ENCODE peak calls at places on chromosomes 7 and 10, in six cellular contexts. M, U, T, C, G and A are unnamed samples.

GRCh38 chr10:86105640-86106039 is 261.0 kb downstream of the GRID1 start:
- DNase-seq in U (no peak), T (no peak), G (no peak), M (no peak), C (no peak), A (no peak)

GRCh38 chr7:102845351-102845750 is 67.4 kb upstream of the LRRC17 start:
- DNase-seq in U (no peak), G (no peak), T (no peak), M (no peak), C (no peak), A (no peak)

GRCh38 chr7:50416509-50417299 is 33.4 kb downstream of the FIGNL1 start:
- DNase-seq in G (no peak), M (no peak), U (no peak), C (no peak), T (no peak), A (peak; percentile 64)

GRCh38 chr10:60208676-60209269 is 180.9 kb downstream of the ANK3 start:
- DNase-seq in U (no peak), C (no peak), M (peak; percentile 23), T (no peak), G (peak; percentile 49), A (no peak)

GRCh38 chr7:77425151-77426051 is 9.3 kb upstream of the GSAP start:
- DNase-seq in M (peak; percentile 59), G (peak; percentile 91), T (no peak), C (no peak), U (no peak), A (no peak)

GRCh38 chr10:92891885-92892705 is 43.8 kb downstream of the EXOC6 start:
- DNase-seq in M (peak; percentile 96), C (peak; percentile 59), G (peak; percentile 91), U (peak; percentile 27), T (peak; percentile 68), A (no peak)

GRCh38 chr7:127937066-127937680 is 94.1 kb downstream of the LRRC4 start:
- DNase-seq in C (no peak), G (no peak), M (no peak), U (no peak), T (no peak), A (no peak)

GRCh38 chr7:123773499-123773898 is 24.7 kb upstream of the WASL start:
- DNase-seq in G (no peak), C (no peak), U (no peak), T (no peak), M (no peak), A (no peak)

GRCh38 chr10:9254353-9254752 is 1199.9 kb downstream of the GATA3 start:
- DNase-seq in G (peak; percentile 64), U (no peak), T (no peak), M (no peak), C (no peak), A (no peak)

GRCh38 chr10:58641708-58642107 is 129.0 kb downstream of the BICC1 start:
- DNase-seq in M (no peak), C (no peak), U (no peak), G (peak; percentile 88), T (no peak), A (no peak)

GRCh38 chr7:140196361-140197217 is 19.8 kb upstream of the KDM7A start:
- DNase-seq in T (peak; percentile 85), U (no peak), M (no peak), C (no peak), G (peak; percentile 34), A (no peak)

GRCh38 chr10:116490028-116490662 is 55.6 kb upstream of the PNLIP start:
- DNase-seq in C (no peak), M (peak; percentile 28), T (no peak), G (peak; percentile 16), U (no peak), A (no peak)

GRCh38 chr7:24730018-24730369 is 27.3 kb downstream of the GSDME start:
- DNase-seq in G (no peak), T (no peak), C (no peak), M (no peak), U (no peak), A (no peak)

GRCh38 chr10:24209421-24209770 is 458 bp downstream of the KIAA1217 start:
- DNase-seq in C (no peak), U (no peak), G (peak; percentile 44), T (no peak), M (no peak), A (no peak)

GRCh38 chr7:93382362-93382761 is 150.2 kb downstream of the VPS50 start:
- DNase-seq in M (no peak), G (no peak), U (no peak), T (no peak), C (no peak), A (no peak)

GRCh38 chr10:42970451-42971250 is 106.2 kb upstream of the RET start:
- DNase-seq in C (peak; percentile 3), U (no peak), T (peak; percentile 50), G (no peak), M (no peak), A (peak; percentile 40)

GRCh38 chr7:5455175-5455574 is 31.5 kb upstream of the TNRC18 start:
- DNase-seq in U (no peak), M (no peak), T (no peak), G (no peak), C (no peak), A (no peak)

GRCh38 chr10:48698971-48699627 is 14.4 kb downstream of the WDFY4 start:
- DNase-seq in U (no peak), C (no peak), G (no peak), T (no peak), M (no peak), A (no peak)

GRCh38 chr7:18815261-18815840 is 302.1 kb downstream of the TWIST1 start:
- DNase-seq in C (no peak), M (no peak), T (no peak), G (no peak), U (no peak), A (no peak)

GRCh38 chr7:91240546-91240945 is 23.7 kb upstream of the FZD1 start:
- DNase-seq in M (no peak), C (peak; percentile 37), G (peak; percentile 51), T (no peak), U (no peak), A (no peak)

GRCh38 chr10:132293416-132294195 is 14.1 kb downstream of the STK32C start:
- DNase-seq in C (no peak), T (peak; percentile 76), U (peak; percentile 7), M (no peak), G (no peak), A (no peak)

GRCh38 chr10:87658383-87658795 is 1.3 kb upstream of the PAPSS2 start:
- DNase-seq in C (no peak), G (peak; percentile 37), T (no peak), M (no peak), U (no peak), A (no peak)

GRCh38 chr7:22008683-22009082 is 63.0 kb upstream of the CDCA7L start:
- DNase-seq in U (no peak), T (no peak), C (no peak), G (no peak), M (no peak), A (no peak)

GRCh38 chr10:110762849-110763211 is 108.9 kb upstream of the PDCD4 start:
- DNase-seq in T (no peak), U (no peak), M (no peak), C (no peak), G (no peak), A (no peak)

GRCh38 chr7:99459087-99459486 is 6.9 kb downstream of the ATP5MF start:
- DNase-seq in U (no peak), T (no peak), G (no peak), M (no peak), C (no peak), A (no peak)

GRCh38 chr7:101924171-101924570 is 106.7 kb downstream of the CUX1 start:
- DNase-seq in T (peak; percentile 83), M (peak; percentile 66), G (peak; percentile 86), U (peak; percentile 86), C (no peak), A (no peak)

DNA sequence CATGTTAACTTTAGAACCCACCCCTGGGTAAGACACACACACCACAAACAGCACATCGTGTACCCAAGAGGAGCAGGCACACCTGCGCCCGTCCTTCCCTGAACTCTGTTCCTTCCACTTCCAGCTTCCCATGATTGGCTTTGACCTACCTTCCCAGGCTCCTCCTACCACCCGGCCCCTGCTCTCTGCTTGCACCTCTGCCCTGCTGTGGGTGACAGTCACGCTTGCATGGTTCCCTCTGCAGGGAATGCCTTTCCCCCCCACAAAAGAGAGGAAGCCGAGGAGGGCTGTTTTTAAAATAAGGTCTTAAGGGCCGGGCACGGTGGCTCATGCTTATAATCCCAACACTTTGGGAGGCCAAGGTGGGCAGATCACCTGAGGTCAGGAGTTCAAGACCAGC is 16.4 kb downstream of the SFXN4 start:
- DNase-seq in T (peak; percentile 14), M (no peak), U (no peak), G (no peak), C (no peak), A (no peak)
- H3K36me3 ChIP-seq in T (peaks cover 90% of the 10 kb centered on the region), M (peaks cover 36% of the 10 kb centered on the region), U (no peaks in the 10 kb centered on the region), G (peaks cover 17% of the 10 kb centered on the region), C (peaks cover 24% of the 10 kb centered on the region), A (no peaks in the 10 kb centered on the region)

GRCh38 chr10:17386616-17387075 is 67.7 kb downstream of the ST8SIA6 start:
- DNase-seq in C (no peak), M (no peak), G (no peak), U (no peak), T (no peak), A (no peak)
- TF ChIP-seq POLR2A in C (no peak), M (no peak), G (no peak), U (no peak), T (no peak), A (no peak)

DNA sequence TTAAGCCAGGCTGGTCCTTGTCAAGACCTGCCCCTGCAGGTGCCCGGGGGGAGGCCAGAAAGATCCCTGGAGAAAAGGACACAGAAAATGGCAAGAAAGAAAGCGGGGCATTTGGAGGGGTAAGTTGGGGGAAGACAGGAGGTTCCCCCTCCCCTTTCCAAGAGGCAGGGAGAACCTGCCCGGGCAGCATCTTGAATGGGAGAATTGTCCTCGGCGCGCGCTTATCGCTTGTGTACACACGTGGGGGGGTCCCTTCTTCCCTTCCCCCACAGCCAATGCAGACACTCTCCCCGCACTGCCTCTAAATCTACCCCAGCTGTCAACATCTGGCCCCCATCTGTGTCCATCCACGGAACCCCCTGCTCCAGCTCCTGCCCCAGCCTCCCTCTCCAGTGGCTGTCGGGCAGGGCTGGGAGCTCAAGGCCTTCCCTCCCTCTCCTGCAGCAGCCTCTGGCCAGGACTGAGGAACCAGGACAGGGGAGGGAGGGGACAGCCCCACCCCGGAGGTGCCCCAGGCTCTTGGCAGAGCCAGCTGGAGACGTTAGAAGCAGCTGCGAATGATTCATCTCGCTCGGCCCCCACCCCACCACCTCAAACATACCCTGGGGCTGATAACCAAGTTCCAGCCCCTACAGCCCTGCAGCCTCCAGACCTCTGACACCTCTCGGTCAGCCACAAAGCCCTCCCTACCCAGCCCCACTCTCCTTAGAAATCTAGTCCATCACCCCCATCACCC is 25.3 kb downstream of the EPHB4 start:
- DNase-seq in G (peak; percentile 87), U (peak; percentile 86), C (peak; percentile 85), T (peak; percentile 85), M (no peak), A (peak; percentile 77)
- H3K27ac ChIP-seq in G (peak overlapping the region; percentile 28), U (peak overlapping the region; percentile 92), C (peak overlapping the region; percentile 63), T (peak overlapping the region; percentile 72), M (peak overlapping the region; percentile 33), A (peak overlapping the region; percentile 57)

DNA sequence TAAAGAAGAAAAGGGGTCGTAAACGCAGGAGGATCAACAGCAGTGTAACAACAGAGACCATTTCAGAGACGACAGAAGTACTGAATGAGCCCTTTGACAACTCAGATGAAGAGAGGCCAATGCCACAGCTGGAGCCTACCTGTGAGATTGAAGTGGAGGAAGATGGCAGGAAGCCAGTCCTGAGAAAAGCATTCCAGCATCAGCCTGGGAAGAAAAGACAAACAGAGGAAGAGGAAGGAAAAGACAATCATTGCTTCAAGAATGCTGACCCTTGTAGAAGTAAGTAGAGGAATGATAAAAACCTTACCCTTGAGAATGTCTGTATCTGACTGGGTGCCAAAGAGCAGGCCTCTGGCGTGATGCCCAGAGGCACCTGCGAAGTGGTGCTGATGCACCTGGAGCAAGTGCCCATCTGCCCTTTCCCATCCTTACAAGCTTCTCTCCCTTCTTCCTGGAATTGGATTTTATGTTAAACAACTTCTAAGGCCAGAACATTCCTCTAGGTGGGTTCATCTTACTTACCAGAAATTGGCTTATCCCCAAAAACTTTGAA is 86.4 kb upstream of the SAMD8 start:
- DNase-seq in M (no peak), U (no peak), T (no peak), G (no peak), C (peak; percentile 64), A (no peak)
- H3K36me3 ChIP-seq in M (no peaks in the 10 kb centered on the region), U (no peaks in the 10 kb centered on the region), T (peaks cover 92% of the 10 kb centered on the region), G (peaks cover 40% of the 10 kb centered on the region), C (peaks cover 9% of the 10 kb centered on the region), A (no peaks in the 10 kb centered on the region)